ENCODE peak calls at places on chromosomes 11 and 22, in five cellular contexts. J is IMR-90, Y is suprapubic skin, N is heart left ventricle, O is left ventricle myocardium inferior. F is an unnamed sample.

GRCh38 chr11:39678996-39679395 is 1780.5 kb downstream of the LRRC4C start:
- DNase-seq in J (no peak), Y (no peak), N (no peak), O (no peak), F (no peak)

GRCh38 chr11:113193894-113194293 is 120.5 kb upstream of the TTC12 start:
- DNase-seq in J (no peak), Y (no peak), N (peak; percentile 47), O (peak; percentile 66), F (no peak)

GRCh38 chr11:7944123-7944522 is 2.6 kb upstream of the OR10A3 start:
- DNase-seq in J (no peak), Y (no peak), N (no peak), O (no peak), F (no peak)

GRCh38 chr22:25365491-25366261 is 146.2 kb downstream of the CRYBB2 start:
- DNase-seq in J (no peak), Y (no peak), N (peak; percentile 32), O (peak; percentile 42), F (no peak)

GRCh38 chr22:43983808-43984207 is 28.6 kb downstream of the SAMM50 start:
- DNase-seq in J (no peak), Y (no peak), N (no peak), O (no peak), F (no peak)

GRCh38 chr11:112162761-112163669 is 879 bp downstream of the IL18 start:
- DNase-seq in J (peak; percentile 42), Y (no peak), N (no peak), O (no peak), F (peak; percentile 22)

GRCh38 chr22:39405346-39406085 is 5.9 kb downstream of the TAB1 start:
- DNase-seq in J (peak; percentile 65), Y (no peak), N (peak; percentile 26), O (no peak), F (no peak)

GRCh38 chr11:118152020-118152551 is 537 bp downstream of the SCN4B start:
- DNase-seq in J (no peak), Y (no peak), N (no peak), O (no peak), F (no peak)

GRCh38 chr22:19271856-19272535 is 19.5 kb downstream of the CLTCL1 start:
- DNase-seq in J (peak; percentile 74), Y (no peak), N (no peak), O (no peak), F (no peak)

GRCh38 chr11:34379081-34379480 is 21.3 kb upstream of the ABTB2 start:
- DNase-seq in J (peak; percentile 36), Y (no peak), N (no peak), O (no peak), F (no peak)

GRCh38 chr11:68076371-68077042 is 37.7 kb downstream of the TCIRG1 start:
- DNase-seq in J (no peak), Y (no peak), N (no peak), O (no peak), F (no peak)

GRCh38 chr22:24156146-24156914 is 25.0 kb upstream of the SUSD2 start:
- DNase-seq in J (peak; percentile 52), Y (no peak), N (no peak), O (peak; percentile 39), F (no peak)

GRCh38 chr11:17504330-17505107 is 27.9 kb upstream of the ABCC8 start:
- DNase-seq in J (peak; percentile 57), Y (no peak), N (peak; percentile 73), O (peak; percentile 77), F (no peak)

GRCh38 chr11:66317322-66317765 is 500 bp upstream of the CD248 start:
- DNase-seq in J (peak; percentile 68), Y (no peak), N (no peak), O (peak; percentile 67), F (no peak)

GRCh38 chr11:34161812-34162506 is 56.5 kb downstream of the NAT10 start:
- DNase-seq in J (peak; percentile 20), Y (no peak), N (no peak), O (no peak), F (no peak)

GRCh38 chr11:73980001-73980960 is 2.4 kb downstream of the UCP2 start:
- DNase-seq in J (peak; percentile 20), Y (no peak), N (peak; percentile 30), O (no peak), F (no peak)
- H3K4me3 ChIP-seq in J (no peak overlapping the region), Y (peak overlapping the region; percentile 58), N (peak overlapping the region; percentile 24), O (peak overlapping the region; percentile 81), F (no peak overlapping the region)

GRCh38 chr22:35322893-35323292 is 23.2 kb downstream of the TOM1 start:
- DNase-seq in J (no peak), Y (no peak), N (no peak), O (no peak), F (no peak)
- H3K36me3 ChIP-seq in J (peaks cover 71% of the 10 kb centered on the region), Y (peaks cover 95% of the 10 kb centered on the region), N (peaks cover 94% of the 10 kb centered on the region), O (peaks cover 96% of the 10 kb centered on the region), F (peaks cover 32% of the 10 kb centered on the region)

DNA sequence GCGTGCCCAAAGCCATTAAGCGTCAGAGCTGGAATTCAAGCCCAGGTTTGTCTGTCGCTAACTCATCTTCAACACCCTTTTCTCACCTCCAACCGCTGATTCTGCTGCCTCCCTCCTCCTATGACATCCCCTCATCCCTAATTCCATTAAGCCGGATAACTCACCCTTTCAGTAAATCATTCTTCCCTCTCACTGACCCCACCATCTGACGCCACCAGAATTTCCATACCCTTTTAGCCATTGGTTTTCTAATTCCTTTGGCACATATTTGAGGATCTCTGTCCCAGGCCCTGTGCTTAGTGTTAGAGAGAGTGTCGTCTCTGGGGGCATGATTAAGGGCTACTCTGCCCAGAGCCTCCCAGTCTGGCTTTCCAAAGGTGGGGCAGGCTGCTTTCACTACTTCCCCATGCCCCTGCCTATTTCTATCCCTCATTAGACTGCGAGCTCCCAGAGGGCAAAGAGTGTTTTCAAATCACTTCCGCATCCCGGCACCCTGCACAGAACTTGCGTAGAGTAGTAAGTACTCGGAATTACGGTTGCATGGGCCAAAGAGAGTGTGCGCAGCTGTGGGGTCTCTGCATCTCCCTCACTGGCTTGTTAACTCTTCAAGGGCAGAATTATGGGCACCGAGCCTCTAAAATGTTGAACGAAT is 3.9 kb downstream of the KLHL35 start:
- DNase-seq in J (no peak), Y (no peak), N (no peak), O (no peak), F (no peak)
- H3K4me3 ChIP-seq in J (no peak overlapping the region), Y (peak overlapping the region; percentile 46), N (no peak overlapping the region), O (peak overlapping the region; percentile 71), F (no peak overlapping the region)

GRCh38 chr11:73528420-73528819 is 69.5 kb downstream of the FAM168A start:
- DNase-seq in J (no peak), Y (no peak), N (no peak), O (no peak), F (no peak)
- H3K36me3 ChIP-seq in J (no peaks in the 10 kb centered on the region), Y (no peaks in the 10 kb centered on the region), N (no peaks in the 10 kb centered on the region), O (no peaks in the 10 kb centered on the region), F (no peaks in the 10 kb centered on the region)

DNA sequence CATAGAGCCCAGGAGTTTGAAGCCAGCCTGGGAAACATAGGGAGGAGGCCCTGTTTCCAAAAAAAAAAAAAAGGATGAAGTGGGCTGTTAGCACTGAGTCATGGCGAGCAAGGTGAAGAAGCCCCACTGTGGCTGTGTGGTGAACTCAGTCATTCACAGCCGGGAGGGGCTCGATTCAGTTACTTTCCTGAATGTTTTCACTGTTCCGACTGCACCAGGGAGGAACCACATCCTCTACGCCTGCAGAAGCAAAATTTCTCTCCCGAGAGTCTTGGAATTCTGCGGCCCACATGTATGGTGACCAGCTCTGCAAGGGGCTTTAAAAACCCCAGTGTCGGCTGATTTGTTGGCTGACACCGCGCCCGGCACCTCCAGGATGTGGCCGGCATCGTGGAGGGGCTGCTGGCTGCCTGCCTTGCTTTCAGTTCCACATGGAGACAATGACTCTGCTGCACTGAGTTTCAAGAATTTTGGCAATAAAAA is 27.8 kb upstream of the GRAMD4 start:
- DNase-seq in J (peak; percentile 71), Y (no peak), N (peak; percentile 75), O (peak; percentile 60), F (peak; percentile 46)
- H3K4me3 ChIP-seq in J (peak overlapping the region; percentile 11), Y (peak overlapping the region; percentile 24), N (peak overlapping the region; percentile 26), O (peak overlapping the region; percentile 48), F (peak overlapping the region; percentile 5)

GRCh38 chr22:30943368-30943767 is 25.2 kb downstream of the MORC2 start:
- DNase-seq in J (no peak), Y (no peak), N (no peak), O (no peak), F (no peak)
- H3K36me3 ChIP-seq in J (peaks cover 74% of the 10 kb centered on the region), Y (peaks cover 80% of the 10 kb centered on the region), N (peaks cover 78% of the 10 kb centered on the region), O (peaks cover 94% of the 10 kb centered on the region), F (peaks cover 56% of the 10 kb centered on the region)

GRCh38 chr22:38213319-38214247 is 11.8 kb downstream of the MAFF start:
- DNase-seq in J (no peak), Y (no peak), N (no peak), O (no peak), F (no peak)
- H3K4me3 ChIP-seq in J (no peak overlapping the region), Y (peak overlapping the region; percentile 28), N (no peak overlapping the region), O (peak overlapping the region; percentile 49), F (no peak overlapping the region)

GRCh38 chr11:119676461-119677020 is 52.5 kb downstream of the NECTIN1 start:
- DNase-seq in J (peak; percentile 57), Y (no peak), N (no peak), O (no peak), F (no peak)
- H3K36me3 ChIP-seq in J (no peaks in the 10 kb centered on the region), Y (peaks cover 45% of the 10 kb centered on the region), N (peaks cover 40% of the 10 kb centered on the region), O (peaks cover 40% of the 10 kb centered on the region), F (no peaks in the 10 kb centered on the region)

F was measured in BJ.